ENCODE peak calls at places on chromosomes 13 and 19, in five cellular contexts. One of them, this sample, is unnamed.

GRCh38 chr13:78806457-78806856 is 147.5 kb upstream of the OBI1 start:
- DNase-seq in omental fat pad: no peak
- DNase-seq in IMR-90: no peak
- DNase-seq in tibial artery: no peak
- DNase-seq in dorsolateral prefrontal cortex: no peak
- DNase-seq in this sample: no peak

GRCh38 chr13:49927755-49928154 is 8.4 kb downstream of the SPRYD7 start:
- DNase-seq in dorsolateral prefrontal cortex: no peak
- DNase-seq in IMR-90: peak; percentile 76
- DNase-seq in tibial artery: no peak
- DNase-seq in omental fat pad: no peak
- DNase-seq in this sample: no peak

GRCh38 chr19:10419200-10419645 is 1.1 kb upstream of the PDE4A start:
- DNase-seq in tibial artery: no peak
- DNase-seq in omental fat pad: no peak
- DNase-seq in dorsolateral prefrontal cortex: no peak
- DNase-seq in IMR-90: no peak
- DNase-seq in this sample: no peak

GRCh38 chr19:17109962-17110598 is 34.5 kb downstream of the MYO9B start:
- DNase-seq in tibial artery: peak; percentile 84
- DNase-seq in omental fat pad: no peak
- DNase-seq in dorsolateral prefrontal cortex: no peak
- DNase-seq in IMR-90: no peak
- DNase-seq in this sample: no peak

GRCh38 chr13:21852043-21852442 is 181.2 kb downstream of the FGF9 start:
- DNase-seq in IMR-90: peak; percentile 9
- DNase-seq in dorsolateral prefrontal cortex: no peak
- DNase-seq in omental fat pad: no peak
- DNase-seq in tibial artery: no peak
- DNase-seq in this sample: no peak

GRCh38 chr19:7849631-7850428 is 19.8 kb downstream of the EVI5L start:
- DNase-seq in tibial artery: no peak
- DNase-seq in IMR-90: no peak
- DNase-seq in dorsolateral prefrontal cortex: no peak
- DNase-seq in omental fat pad: no peak
- DNase-seq in this sample: no peak

GRCh38 chr13:66972659-66973058 is 257.5 kb downstream of the PCDH9 start:
- DNase-seq in IMR-90: peak; percentile 34
- DNase-seq in tibial artery: no peak
- DNase-seq in omental fat pad: no peak
- DNase-seq in dorsolateral prefrontal cortex: no peak
- DNase-seq in this sample: no peak

GRCh38 chr19:15324791-15325519 is 7.4 kb downstream of the BRD4 start:
- DNase-seq in dorsolateral prefrontal cortex: no peak
- DNase-seq in tibial artery: no peak
- DNase-seq in omental fat pad: no peak
- DNase-seq in IMR-90: no peak
- DNase-seq in this sample: no peak

GRCh38 chr13:59416561-59416960 is 747.2 kb downstream of the DIAPH3 start:
- DNase-seq in IMR-90: no peak
- DNase-seq in dorsolateral prefrontal cortex: no peak
- DNase-seq in omental fat pad: no peak
- DNase-seq in tibial artery: no peak
- DNase-seq in this sample: no peak

GRCh38 chr19:51729781-51730180 is 6.0 kb upstream of the HAS1 start:
- DNase-seq in tibial artery: no peak
- DNase-seq in dorsolateral prefrontal cortex: no peak
- DNase-seq in omental fat pad: no peak
- DNase-seq in IMR-90: no peak
- DNase-seq in this sample: no peak

GRCh38 chr19:41795031-41795461 is 1.3 kb upstream of the CEACAM3 start:
- DNase-seq in dorsolateral prefrontal cortex: no peak
- DNase-seq in IMR-90: peak; percentile 16
- DNase-seq in tibial artery: no peak
- DNase-seq in omental fat pad: no peak
- DNase-seq in this sample: peak; percentile 76

GRCh38 chr13:92390217-92390616 is 836.4 kb upstream of the GPC6 start:
- DNase-seq in dorsolateral prefrontal cortex: no peak
- DNase-seq in tibial artery: no peak
- DNase-seq in IMR-90: no peak
- DNase-seq in omental fat pad: no peak
- DNase-seq in this sample: no peak

GRCh38 chr13:44857736-44858135 is 131.5 kb downstream of the NUFIP1 start:
- DNase-seq in dorsolateral prefrontal cortex: no peak
- DNase-seq in tibial artery: no peak
- DNase-seq in IMR-90: no peak
- DNase-seq in omental fat pad: no peak
- DNase-seq in this sample: no peak

GRCh38 chr13:42170029-42170428 is 101.9 kb upstream of the AKAP11 start:
- DNase-seq in IMR-90: no peak
- DNase-seq in dorsolateral prefrontal cortex: no peak
- DNase-seq in tibial artery: no peak
- DNase-seq in omental fat pad: no peak
- DNase-seq in this sample: no peak

GRCh38 chr19:40682431-40682964 is 8.0 kb downstream of the NUMBL start:
- DNase-seq in dorsolateral prefrontal cortex: no peak
- DNase-seq in IMR-90: no peak
- DNase-seq in tibial artery: no peak
- DNase-seq in omental fat pad: no peak
- DNase-seq in this sample: no peak

GRCh38 chr19:35106291-35106583 is 9.4 kb upstream of the FXYD3 start:
- DNase-seq in IMR-90: no peak
- DNase-seq in tibial artery: no peak
- DNase-seq in omental fat pad: no peak
- DNase-seq in dorsolateral prefrontal cortex: peak; percentile 81
- DNase-seq in this sample: no peak

GRCh38 chr13:72504026-72504925 is 223.2 kb downstream of the MZT1 start:
- DNase-seq in IMR-90: no peak
- DNase-seq in omental fat pad: no peak
- DNase-seq in tibial artery: no peak
- DNase-seq in dorsolateral prefrontal cortex: no peak
- DNase-seq in this sample: no peak

GRCh38 chr19:53365899-53366493 is 491 bp downstream of the ZNF525 start:
- DNase-seq in omental fat pad: no peak
- DNase-seq in tibial artery: no peak
- DNase-seq in IMR-90: no peak
- DNase-seq in dorsolateral prefrontal cortex: no peak
- DNase-seq in this sample: peak; percentile 41

DNA sequence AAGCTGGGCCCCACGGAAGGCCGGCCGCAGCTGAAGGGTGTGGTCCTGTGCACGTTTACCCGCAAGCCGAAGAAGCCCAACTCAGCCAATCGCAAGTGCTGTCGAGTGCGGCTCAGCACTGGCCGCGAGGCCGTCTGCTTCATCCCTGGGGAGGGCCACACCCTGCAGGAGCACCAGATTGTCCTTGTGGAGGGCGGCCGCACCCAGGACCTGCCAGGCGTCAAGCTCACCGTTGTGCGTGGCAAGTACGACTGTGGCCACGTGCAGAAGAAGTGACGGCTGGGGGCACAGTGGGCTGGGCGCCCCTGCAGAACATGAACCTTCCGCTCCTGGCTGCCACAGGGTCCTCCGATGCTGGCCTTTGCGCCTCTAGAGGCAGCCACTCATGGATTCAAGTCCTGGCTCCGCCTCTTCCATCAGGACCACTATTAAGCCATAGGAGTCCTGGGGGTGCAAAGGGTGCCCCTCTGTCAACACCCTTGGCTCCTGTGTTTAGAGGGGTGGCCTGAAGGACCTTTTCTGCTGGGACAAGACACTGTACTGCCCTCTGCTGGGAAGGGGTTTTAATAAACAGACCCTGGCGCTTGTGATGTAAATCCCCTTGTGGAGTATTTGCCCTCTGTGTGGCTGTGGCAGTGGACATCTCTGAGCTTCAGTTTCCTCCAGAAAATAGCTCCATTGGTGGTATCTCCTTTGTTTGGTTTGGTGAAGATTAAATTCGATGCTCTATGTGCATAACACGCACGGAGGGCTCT is 1.9 kb downstream of the MRPS12 start:
- DNase-seq in IMR-90: peak; percentile 44
- DNase-seq in tibial artery: no peak
- DNase-seq in dorsolateral prefrontal cortex: no peak
- DNase-seq in omental fat pad: no peak
- DNase-seq in this sample: peak; percentile 46
- TF ChIP-seq CTCF in IMR-90: peak; percentile 47
- TF ChIP-seq CTCF in tibial artery: no peak
- TF ChIP-seq CTCF in dorsolateral prefrontal cortex: peak; percentile 11
- TF ChIP-seq CTCF in omental fat pad: no peak
- TF ChIP-seq CTCF in this sample: no peak

DNA sequence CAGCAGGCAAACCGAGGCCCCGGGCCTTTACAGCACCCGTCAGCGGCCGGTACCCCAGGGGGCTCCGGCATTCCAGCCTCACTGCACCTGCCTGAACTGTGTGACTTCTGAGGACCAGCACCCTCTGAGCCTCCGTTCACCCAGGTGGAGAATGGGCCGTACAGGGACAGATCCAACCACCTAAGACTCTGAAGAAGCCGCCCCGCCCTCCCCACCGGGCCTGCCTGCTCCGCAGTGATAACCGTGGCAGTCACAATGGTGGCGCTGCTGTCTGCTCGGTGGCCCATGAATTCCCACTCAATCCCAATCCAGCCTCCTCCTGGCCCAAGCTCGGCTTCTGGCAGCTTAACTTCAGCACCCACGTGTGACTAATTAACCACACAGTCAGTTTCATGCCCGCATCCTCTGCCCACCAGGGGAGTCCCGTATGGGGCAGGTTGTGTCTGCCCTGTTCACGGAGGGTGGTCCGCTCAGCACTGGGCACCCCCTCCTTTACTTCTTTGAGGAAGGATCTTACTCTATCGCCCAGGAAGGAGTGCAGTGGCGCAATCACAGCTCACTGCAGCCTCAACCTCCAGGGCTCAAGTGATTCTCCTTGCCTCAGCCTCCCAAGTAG is 3.4 kb downstream of the TCF3 start:
- DNase-seq in tibial artery: no peak
- DNase-seq in IMR-90: no peak
- DNase-seq in dorsolateral prefrontal cortex: no peak
- DNase-seq in omental fat pad: no peak
- DNase-seq in this sample: no peak
- TF ChIP-seq CTCF in tibial artery: no peak
- TF ChIP-seq CTCF in IMR-90: no peak
- TF ChIP-seq CTCF in dorsolateral prefrontal cortex: no peak
- TF ChIP-seq CTCF in omental fat pad: no peak
- TF ChIP-seq CTCF in this sample: no peak

DNA sequence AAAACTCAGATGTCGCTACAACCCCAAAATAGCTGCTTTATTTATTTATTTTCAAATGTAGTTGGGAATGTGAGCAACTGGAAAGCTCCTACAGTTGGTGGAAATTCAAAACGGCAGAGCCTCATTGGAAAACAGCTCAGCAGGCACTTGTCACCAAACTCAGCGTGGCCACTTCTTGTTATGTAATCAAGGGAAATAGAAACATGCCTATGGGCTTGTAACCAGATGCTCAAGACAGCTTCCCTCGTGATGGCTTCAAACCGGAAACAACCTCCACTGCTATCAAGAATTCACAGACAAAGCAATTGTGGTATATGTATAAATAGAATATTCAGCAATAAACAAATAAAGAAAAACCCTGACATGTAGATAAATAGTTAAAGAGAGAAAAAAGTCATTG is 627.8 kb upstream of the SLC10A2 start:
- DNase-seq in IMR-90: no peak
- DNase-seq in tibial artery: no peak
- DNase-seq in omental fat pad: no peak
- DNase-seq in dorsolateral prefrontal cortex: no peak
- DNase-seq in this sample: no peak
- TF ChIP-seq CTCF in IMR-90: no peak
- TF ChIP-seq CTCF in tibial artery: no peak
- TF ChIP-seq CTCF in omental fat pad: no peak
- TF ChIP-seq CTCF in dorsolateral prefrontal cortex: no peak
- TF ChIP-seq CTCF in this sample: no peak

GRCh38 chr19:50518091-50519005 is 4.6 kb upstream of the ASPDH start:
- DNase-seq in IMR-90: no peak
- DNase-seq in dorsolateral prefrontal cortex: no peak
- DNase-seq in omental fat pad: no peak
- DNase-seq in tibial artery: no peak
- DNase-seq in this sample: no peak
- TF ChIP-seq CTCF in IMR-90: no peak
- TF ChIP-seq CTCF in dorsolateral prefrontal cortex: no peak
- TF ChIP-seq CTCF in omental fat pad: no peak
- TF ChIP-seq CTCF in tibial artery: no peak
- TF ChIP-seq CTCF in this sample: no peak

GRCh38 chr13:51222510-51223283 is 499 bp downstream of the FAM124A start:
- DNase-seq in IMR-90: no peak
- DNase-seq in dorsolateral prefrontal cortex: no peak
- DNase-seq in omental fat pad: no peak
- DNase-seq in tibial artery: no peak
- DNase-seq in this sample: peak; percentile 1
- TF ChIP-seq CTCF in IMR-90: no peak
- TF ChIP-seq CTCF in dorsolateral prefrontal cortex: peak; percentile 5
- TF ChIP-seq CTCF in omental fat pad: no peak
- TF ChIP-seq CTCF in tibial artery: no peak
- TF ChIP-seq CTCF in this sample: no peak

GRCh38 chr19:29966594-29967249 is 24.7 kb downstream of the URI1 start:
- DNase-seq in omental fat pad: no peak
- DNase-seq in dorsolateral prefrontal cortex: no peak
- DNase-seq in tibial artery: no peak
- DNase-seq in IMR-90: peak; percentile 34
- DNase-seq in this sample: no peak
- TF ChIP-seq CTCF in omental fat pad: no peak
- TF ChIP-seq CTCF in dorsolateral prefrontal cortex: peak; percentile 42
- TF ChIP-seq CTCF in tibial artery: no peak
- TF ChIP-seq CTCF in IMR-90: peak; percentile 23
- TF ChIP-seq CTCF in this sample: no peak

GRCh38 chr19:57473646-57474045 is 3.7 kb downstream of the ZNF772 start:
- DNase-seq in tibial artery: no peak
- DNase-seq in IMR-90: no peak
- DNase-seq in omental fat pad: no peak
- DNase-seq in dorsolateral prefrontal cortex: no peak
- DNase-seq in this sample: no peak
- TF ChIP-seq CTCF in tibial artery: no peak
- TF ChIP-seq CTCF in IMR-90: no peak
- TF ChIP-seq CTCF in omental fat pad: no peak
- TF ChIP-seq CTCF in dorsolateral prefrontal cortex: no peak
- TF ChIP-seq CTCF in this sample: no peak

DNA sequence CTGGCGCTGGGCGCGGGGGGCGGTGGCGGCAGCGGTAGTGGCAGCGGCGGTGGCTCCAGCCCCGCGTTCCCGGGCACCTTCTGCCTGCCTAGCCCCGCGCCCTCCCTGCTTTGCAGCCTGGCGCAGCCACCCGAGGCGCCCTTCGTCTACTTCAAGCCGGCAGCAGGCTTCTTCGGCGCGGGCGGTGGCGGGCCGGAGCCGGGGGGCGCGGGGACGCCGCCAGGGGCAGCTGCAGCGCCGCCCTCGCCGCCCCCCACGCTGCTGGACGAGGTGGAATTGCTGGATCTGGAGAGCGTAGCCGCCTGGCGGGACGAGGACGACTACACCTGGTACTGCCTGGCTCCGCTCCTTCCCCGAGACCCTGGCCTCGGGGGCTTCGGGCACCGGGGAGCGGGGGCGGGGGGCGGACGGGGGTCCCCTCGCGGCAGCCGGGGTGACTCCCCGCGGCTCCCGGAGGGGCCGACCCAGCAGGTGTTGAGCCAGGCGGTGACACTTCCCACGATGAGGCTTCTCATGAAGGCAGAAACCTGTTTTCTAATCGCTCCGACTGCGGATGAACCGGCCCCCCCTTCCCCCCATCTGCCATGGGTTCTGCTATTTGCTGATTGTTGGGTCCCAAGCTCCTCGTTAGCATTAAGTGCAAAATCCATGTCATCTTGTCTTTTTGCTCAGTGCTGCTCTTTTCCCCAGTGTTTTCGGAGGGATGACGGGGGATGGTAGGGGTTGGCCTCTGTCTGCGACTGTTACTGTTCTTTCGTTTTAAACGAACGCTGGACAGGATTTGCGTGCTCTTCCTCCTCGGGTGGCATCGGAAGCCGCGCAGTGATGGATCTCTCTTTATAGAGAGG is 948 bp downstream of the SLAIN1 start:
- DNase-seq in omental fat pad: no peak
- DNase-seq in tibial artery: peak; percentile 66
- DNase-seq in dorsolateral prefrontal cortex: peak; percentile 39
- DNase-seq in IMR-90: no peak
- DNase-seq in this sample: peak; percentile 1
- TF ChIP-seq CTCF in omental fat pad: no peak
- TF ChIP-seq CTCF in tibial artery: no peak
- TF ChIP-seq CTCF in dorsolateral prefrontal cortex: no peak
- TF ChIP-seq CTCF in IMR-90: no peak
- TF ChIP-seq CTCF in this sample: no peak